ENCODE peak calls at places on chromosomes 5 and 9, in eight cellular contexts. W, Z, X, D, B, F, N and P are unnamed samples.

GRCh38 chr5:138964547-138965174 is 89.5 kb upstream of the LRRTM2 start:
- DNase-seq in W (peak; percentile 60), X (no peak), B (no peak), N (no peak), F (no peak), Z (peak; percentile 52), D (no peak), P (no peak)

GRCh38 chr9:127698985-127699670 is 7.7 kb upstream of the CFAP157 start:
- DNase-seq in B (peak; percentile 98), W (no peak), X (peak; percentile 99), D (peak; percentile 98), Z (peak; percentile 97), F (peak; percentile 98), N (peak; percentile 92), P (peak; percentile 91)

GRCh38 chr5:5025774-5026406 is 114.2 kb upstream of the ADAMTS16 start:
- DNase-seq in X (no peak), Z (no peak), B (no peak), D (no peak), N (no peak), W (peak; percentile 38), F (no peak), P (peak; percentile 3)

GRCh38 chr9:129165198-129165597 is 12.9 kb downstream of the IER5L start:
- DNase-seq in X (no peak), N (no peak), Z (no peak), B (no peak), D (no peak), F (no peak), W (no peak), P (no peak)

GRCh38 chr9:38707885-38708640 is 11.9 kb downstream of the FAM240B start:
- DNase-seq in D (peak; percentile 62), N (no peak), B (no peak), Z (peak; percentile 49), X (no peak), W (no peak), F (no peak), P (peak; percentile 18)

GRCh38 chr9:75467141-75467540 is 378.8 kb downstream of the OSTF1 start:
- DNase-seq in F (no peak), D (no peak), X (no peak), N (no peak), W (no peak), B (no peak), Z (no peak), P (no peak)

GRCh38 chr5:135246923-135247795 is 151.9 kb downstream of the MACROH2A1 start:
- DNase-seq in Z (no peak), X (no peak), N (peak; percentile 98), D (peak; percentile 43), B (no peak), F (peak; percentile 48), W (no peak), P (peak; percentile 88)

GRCh38 chr9:101758300-101758930 is 20.0 kb upstream of the GRIN3A start:
- DNase-seq in D (no peak), N (no peak), Z (no peak), F (no peak), W (no peak), X (no peak), B (no peak), P (peak; percentile 49)

GRCh38 chr9:100011062-100011681 is 87.6 kb downstream of the ERP44 start:
- DNase-seq in B (no peak), N (peak; percentile 67), X (no peak), Z (peak; percentile 62), D (no peak), F (no peak), W (peak; percentile 59), P (peak; percentile 70)

GRCh38 chr9:33510264-33511183 is 13.5 kb upstream of the ANKRD18B start:
- DNase-seq in Z (peak; percentile 76), N (peak; percentile 62), D (peak; percentile 64), B (peak; percentile 52), F (peak; percentile 37), X (peak; percentile 51), W (no peak), P (peak; percentile 77)

GRCh38 chr5:119943148-119943547 is 313.8 kb downstream of the FAM170A start:
- DNase-seq in X (no peak), N (peak; percentile 28), D (no peak), Z (no peak), F (no peak), W (no peak), B (no peak), P (no peak)

GRCh38 chr9:93453047-93453914 is at the start of gene FAM120AOS:
- DNase-seq in X (peak; percentile 91), W (peak; percentile 91), Z (peak; percentile 91), B (peak; percentile 97), N (peak; percentile 95), D (peak; percentile 93), F (peak; percentile 92), P (peak; percentile 98)

DNA sequence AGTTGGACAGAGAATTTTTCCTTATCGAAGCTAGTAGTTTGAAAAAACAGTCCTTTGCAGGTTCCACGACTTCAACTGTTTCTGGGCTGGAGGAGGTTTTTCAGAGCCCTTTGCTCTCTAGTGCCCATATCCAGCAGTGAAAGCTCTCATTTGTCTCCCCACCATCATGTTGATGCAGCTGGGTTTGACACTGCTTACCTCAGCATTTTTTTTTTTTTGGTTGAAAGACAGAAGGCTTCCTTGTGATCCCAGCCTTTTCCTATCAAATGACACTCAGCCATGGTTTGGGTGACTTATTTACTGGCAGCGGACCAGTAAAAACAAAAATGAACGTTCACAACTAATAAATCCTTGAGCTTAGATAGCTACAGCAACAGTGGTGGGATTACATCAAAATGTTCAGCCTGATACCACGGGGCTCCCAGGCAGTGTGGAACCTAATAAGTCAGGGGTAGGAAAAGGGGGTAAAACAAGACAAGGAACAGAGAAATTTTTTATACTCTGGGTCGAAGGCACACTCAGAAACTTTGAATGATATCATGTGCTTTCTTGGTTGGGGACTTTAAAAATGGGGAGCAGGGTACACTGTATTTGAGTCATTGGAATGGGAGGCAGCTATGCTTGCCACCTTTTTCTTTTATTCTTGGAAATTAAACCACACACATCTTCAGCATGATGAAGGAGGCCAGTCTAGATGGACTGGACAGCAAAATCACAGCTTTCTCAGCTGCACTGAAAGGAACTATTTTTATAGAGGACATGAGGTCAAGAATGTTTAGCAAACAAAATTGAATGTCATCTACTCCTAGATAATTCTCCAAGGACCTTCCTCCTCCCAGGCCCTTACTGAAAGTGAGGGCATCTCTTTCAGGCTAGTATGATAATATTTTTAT is 308.9 kb upstream of the MPDZ start:
- DNase-seq in W (no peak), F (no peak), X (no peak), N (no peak), D (no peak), B (peak; percentile 19), Z (no peak), P (no peak)
- H3K27ac ChIP-seq in W (no peak overlapping the region), F (no peak overlapping the region), X (peak overlapping the region; percentile 25), N (no peak overlapping the region), D (no peak overlapping the region), B (peak overlapping the region; percentile 7), Z (no peak overlapping the region), P (no peak overlapping the region)

GRCh38 chr5:151219789-151220188 is 4.1 kb downstream of the CCDC69 start:
- DNase-seq in W (no peak), N (no peak), Z (no peak), D (no peak), X (no peak), F (no peak), B (no peak), P (no peak)
- H3K4me1 ChIP-seq in W (peaks cover 39% of the 10 kb centered on the region), N (peaks cover 5% of the 10 kb centered on the region), Z (no peaks in the 10 kb centered on the region), D (no peaks in the 10 kb centered on the region), X (peaks cover 75% of the 10 kb centered on the region), F (no peaks in the 10 kb centered on the region), B (no peaks in the 10 kb centered on the region), P (no peaks in the 10 kb centered on the region)

GRCh38 chr5:1759378-1759970 is 40.2 kb downstream of the MRPL36 start:
- DNase-seq in X (no peak), D (peak; percentile 17), B (no peak), N (no peak), W (no peak), Z (no peak), F (no peak), P (no peak)
- TF ChIP-seq CTCF in X (no peak), D (no peak), B (no peak), N (no peak), W (no peak), Z (no peak), F (no peak), P (no peak)

GRCh38 chr5:172113036-172113435 is 75.0 kb downstream of the STK10 start:
- DNase-seq in X (no peak), W (no peak), B (no peak), F (no peak), D (no peak), Z (no peak), N (no peak), P (no peak)
- H3K27ac ChIP-seq in X (no peak overlapping the region), W (no peak overlapping the region), B (no peak overlapping the region), F (no peak overlapping the region), D (no peak overlapping the region), Z (no peak overlapping the region), N (no peak overlapping the region), P (no peak overlapping the region)

GRCh38 chr9:18708429-18708828 is 234.5 kb downstream of the ADAMTSL1 start:
- DNase-seq in Z (no peak), D (no peak), N (no peak), X (no peak), B (no peak), W (no peak), F (no peak), P (no peak)

GRCh38 chr9:18705763-18706372 is 231.9 kb downstream of the ADAMTSL1 start:
- DNase-seq in W (no peak), F (no peak), B (no peak), X (no peak), D (no peak), Z (no peak), N (no peak), P (no peak)

GRCh38 chr9:18706648-18707047 is 232.7 kb downstream of the ADAMTSL1 start:
- DNase-seq in F (no peak), N (no peak), B (no peak), D (peak; percentile 39), X (no peak), W (no peak), Z (peak; percentile 4), P (no peak)

GRCh38 chr9:18707489-18708210 is 233.7 kb downstream of the ADAMTSL1 start:
- DNase-seq in F (no peak), Z (no peak), D (no peak), W (no peak), N (no peak), B (no peak), X (no peak), P (no peak)

GRCh38 chr9:18707078-18707477 is 233.1 kb downstream of the ADAMTSL1 start:
- DNase-seq in F (no peak), X (no peak), W (peak; percentile 7), B (no peak), D (no peak), Z (no peak), N (peak; percentile 6), P (no peak)
- H3K4me1 ChIP-seq in F (peaks cover 8% of the 10 kb centered on the region), X (peaks cover 11% of the 10 kb centered on the region), W (no peaks in the 10 kb centered on the region), B (no peaks in the 10 kb centered on the region), D (no peaks in the 10 kb centered on the region), Z (peaks cover 6% of the 10 kb centered on the region), N (peaks cover 8% of the 10 kb centered on the region), P (no peaks in the 10 kb centered on the region)